ENCODE peak calls at places on chromosomes 1 and 21, in nine cellular contexts. C is left ventricle myocardium inferior, F is AG08396, E is gastrocnemius medialis, Q is Right ventricle myocardium inferior, Y is H1, W is HFF-Myc, V is T follicular helper cell, T is T-cell. G is an unnamed sample.

GRCh38 chr1:181044449-181044966 is 10.7 kb downstream of the MR1 start:
- DNase-seq in C (no peak), F (no peak), E (no peak), Q (no peak), Y (no peak), W (no peak), V (no peak), T (no peak), G (no peak)

GRCh38 chr1:209672705-209673630 is 2.2 kb upstream of the G0S2 start:
- DNase-seq in C (no peak), F (no peak), E (no peak), Q (no peak), Y (no peak), W (no peak), V (no peak), T (no peak), G (no peak)

GRCh38 chr21:34690041-34690792 is 21.4 kb downstream of the CLIC6 start:
- DNase-seq in C (no peak), F (no peak), E (no peak), Q (no peak), Y (no peak), W (no peak), V (no peak), T (no peak), G (no peak)

GRCh38 chr1:11822091-11822490 is 16.1 kb downstream of the CLCN6 start:
- DNase-seq in C (no peak), F (no peak), E (no peak), Q (no peak), Y (no peak), W (no peak), V (no peak), T (no peak), G (no peak)

GRCh38 chr1:112114540-112114939 is 125.1 kb upstream of the KCND3 start:
- DNase-seq in C (no peak), F (no peak), E (no peak), Q (no peak), Y (no peak), W (no peak), V (no peak), T (no peak), G (no peak)

GRCh38 chr1:150627821-150628410 is 1.5 kb downstream of the ENSA start:
- DNase-seq in C (no peak), F (no peak), E (no peak), Q (no peak), Y (no peak), W (no peak), V (no peak), T (no peak), G (no peak)

GRCh38 chr1:156767879-156768608 is 709 bp downstream of the PRCC start:
- DNase-seq in C (peak), F (peak), E (no peak), Q (no peak), Y (no peak), W (no peak), V (peak), T (no peak), G (peak)

GRCh38 chr1:34681481-34682451 is 73.1 kb upstream of the GJB5 start:
- DNase-seq in C (no peak), F (peak), E (no peak), Q (no peak), Y (peak), W (peak), V (peak), T (no peak), G (no peak)

GRCh38 chr1:192401832-192402231 is 85.0 kb downstream of the RGS21 start:
- DNase-seq in C (no peak), F (peak), E (no peak), Q (no peak), Y (no peak), W (no peak), V (no peak), T (no peak), G (no peak)